ENCODE peak calls at places on chromosomes 6 and 20, in four cellular contexts. R, P, M and T are unnamed samples.

GRCh38 chr6:144314003-144314485 is 28.9 kb downstream of the UTRN start:
- DNase-seq in R (no peak), P (no peak), M (no peak), T (no peak)

GRCh38 chr6:142686719-142686996 is 258.3 kb downstream of the HIVEP2 start:
- DNase-seq in R (no peak), P (no peak), M (no peak), T (no peak)

GRCh38 chr6:20542927-20543602 is 8.8 kb downstream of the CDKAL1 start:
- DNase-seq in R (no peak), P (peak; percentile 85), M (peak; percentile 76), T (no peak)

GRCh38 chr6:158744986-158745430 is 74.2 kb downstream of the EZR start:
- DNase-seq in R (no peak), P (no peak), M (no peak), T (no peak)

GRCh38 chr6:10855233-10855632 is 16.9 kb upstream of the MAK start:
- DNase-seq in R (peak; percentile 9), P (no peak), M (no peak), T (no peak)

GRCh38 chr6:134464690-134465411 is 146.9 kb upstream of the SGK1 start:
- DNase-seq in R (no peak), P (no peak), M (no peak), T (no peak)

GRCh38 chr6:64683682-64684081 is 1023.3 kb downstream of the EYS start:
- DNase-seq in R (no peak), P (no peak), M (peak; percentile 44), T (peak; percentile 1)

GRCh38 chr6:6379573-6379972 is 59.1 kb upstream of the F13A1 start:
- DNase-seq in R (no peak), P (peak; percentile 24), M (no peak), T (no peak)

GRCh38 chr6:44076366-44077200 is 50.7 kb downstream of the MRPL14 start:
- DNase-seq in R (no peak), P (no peak), M (no peak), T (no peak)

GRCh38 chr6:12119085-12119588 is 107.0 kb downstream of the HIVEP1 start:
- DNase-seq in R (no peak), P (peak; percentile 97), M (no peak), T (no peak)

GRCh38 chr20:37902504-37903313 is at the start of gene VSTM2L:
- DNase-seq in R (no peak), P (no peak), M (no peak), T (no peak)

GRCh38 chr6:147207351-147207750 is 3.1 kb downstream of the STXBP5 start:
- DNase-seq in R (no peak), P (no peak), M (no peak), T (no peak)

GRCh38 chr6:100464162-100464851 is 414 bp downstream of the SIM1 start:
- DNase-seq in R (no peak), P (no peak), M (no peak), T (no peak)

GRCh38 chr6:49384913-49385312 is 78.1 kb downstream of the MMUT start:
- DNase-seq in R (no peak), P (no peak), M (no peak), T (no peak)

GRCh38 chr6:148885920-148886845 is 139.4 kb downstream of the UST start:
- DNase-seq in R (no peak), P (no peak), M (no peak), T (no peak)

GRCh38 chr6:148884461-148884860 is 137.6 kb downstream of the UST start:
- DNase-seq in R (no peak), P (no peak), M (no peak), T (no peak)

GRCh38 chr6:148887181-148887580 is 140.4 kb downstream of the UST start:
- DNase-seq in R (no peak), P (no peak), M (no peak), T (no peak)

GRCh38 chr6:148883270-148883669 is 136.4 kb downstream of the UST start:
- DNase-seq in R (no peak), P (no peak), M (no peak), T (no peak)

DNA sequence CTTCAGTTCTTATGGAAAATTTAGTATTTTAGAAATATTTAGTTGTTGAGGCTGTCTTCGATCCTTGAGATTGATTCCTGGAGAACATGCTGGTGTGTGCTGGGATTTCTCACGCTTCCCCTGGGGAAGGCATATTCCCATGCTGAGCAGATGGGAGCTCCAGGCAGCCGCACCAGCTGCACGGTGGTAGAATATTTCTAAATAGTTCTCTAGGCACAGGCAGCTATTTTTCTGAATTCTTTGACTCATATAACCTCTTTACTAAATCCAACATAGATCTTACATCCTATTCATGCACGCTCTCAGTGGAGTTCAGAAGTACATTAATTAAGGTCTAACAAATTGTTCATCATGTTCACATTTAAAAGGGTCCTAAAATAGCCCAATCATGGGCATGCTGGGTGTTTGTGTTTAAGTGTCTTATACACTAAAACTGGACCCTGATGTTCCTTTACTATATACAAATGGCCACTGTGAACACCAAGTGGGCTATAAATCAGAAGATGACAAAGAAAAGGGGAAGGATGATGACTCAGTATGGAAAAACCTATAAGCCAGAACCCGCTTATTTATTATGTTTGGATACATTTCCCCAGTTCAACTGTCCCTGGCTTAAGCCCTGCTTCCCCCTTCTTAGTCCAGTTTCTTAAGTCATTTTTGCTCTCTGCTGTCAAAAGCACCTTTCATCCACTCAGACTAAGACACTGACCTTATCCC is 138.5 kb downstream of the UST start:
- DNase-seq in R (no peak), P (no peak), M (no peak), T (no peak)
- H3K4me3 ChIP-seq in R (no peak overlapping the region), P (no peak overlapping the region), M (no peak overlapping the region), T (no peak overlapping the region)

GRCh38 chr20:50921783-50922501 is 9.3 kb downstream of the ADNP start:
- DNase-seq in R (no peak), P (no peak), M (no peak), T (no peak)

GRCh38 chr20:50918403-50918802 is 12.8 kb downstream of the ADNP start:
- DNase-seq in R (no peak), P (no peak), M (no peak), T (no peak)

GRCh38 chr20:50924261-50924660 is 7.0 kb downstream of the ADNP start:
- DNase-seq in R (no peak), P (no peak), M (no peak), T (no peak)

GRCh38 chr20:50919567-50919966 is 11.7 kb downstream of the ADNP start:
- DNase-seq in R (no peak), P (no peak), M (no peak), T (no peak)

GRCh38 chr20:50921055-50921454 is 10.2 kb downstream of the ADNP start:
- DNase-seq in R (no peak), P (no peak), M (no peak), T (no peak)
- TF ChIP-seq SUZ12 in R (no peak), P (no peak), M (no peak), T (no peak)

GRCh38 chr20:52953020-52953419 is 19.1 kb upstream of the TSHZ2 start:
- DNase-seq in R (no peak), P (no peak), M (no peak), T (no peak)
- TF ChIP-seq YY1 in R (no peak), P (no peak), M (no peak), T (no peak)

GRCh38 chr20:57445298-57445697 is 54.1 kb downstream of the RBM38 start:
- DNase-seq in R (no peak), P (no peak), M (no peak), T (no peak)
- H3K4me3 ChIP-seq in R (no peak overlapping the region), P (no peak overlapping the region), M (no peak overlapping the region), T (no peak overlapping the region)

GRCh38 chr6:9404351-9405146 is 969.2 kb upstream of the SLC35B3 start:
- DNase-seq in R (no peak), P (no peak), M (no peak), T (no peak)
- TF ChIP-seq SUZ12 in R (no peak), P (no peak), M (no peak), T (no peak)

GRCh38 chr6:107064579-107065065 is 36.6 kb downstream of the MTRES1 start:
- DNase-seq in R (no peak), P (no peak), M (peak; percentile 13), T (no peak)
- TF ChIP-seq YY1 in R (no peak), P (no peak), M (no peak), T (no peak)

DNA sequence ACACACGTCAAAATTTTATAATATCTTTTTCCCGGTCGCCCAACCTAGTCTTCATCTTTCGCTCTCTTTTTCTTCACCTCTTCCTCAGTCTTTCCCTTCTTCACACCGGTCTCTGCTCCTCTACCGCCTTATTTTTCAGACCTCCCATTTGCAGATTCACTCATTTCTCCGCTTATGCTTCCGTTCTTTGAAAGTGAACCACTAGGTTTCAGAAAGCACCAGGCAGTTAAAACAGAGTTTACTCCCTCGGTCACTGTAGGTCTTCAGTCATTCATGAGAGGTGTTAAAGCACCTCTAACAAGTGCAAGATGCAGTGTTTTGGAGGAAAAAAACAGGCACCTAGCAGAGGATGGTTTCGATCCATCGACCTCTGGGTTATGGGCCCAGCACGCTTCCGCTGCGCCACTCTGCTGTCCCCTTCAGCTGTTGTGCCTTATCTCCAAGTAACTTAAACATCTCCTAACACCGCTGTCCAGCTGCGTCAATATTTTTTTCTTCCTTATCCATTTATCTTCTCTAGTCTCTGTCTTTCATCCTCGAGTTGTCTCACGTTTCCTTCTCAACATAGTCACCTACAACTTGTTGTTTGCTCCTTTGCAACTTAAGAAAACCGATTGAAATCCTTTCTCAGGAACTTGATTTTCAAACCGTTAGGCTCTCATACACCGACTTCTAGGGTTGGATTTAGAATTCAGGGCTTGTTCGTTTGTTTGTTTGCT is 119.7 kb upstream of the ZNF184 start:
- DNase-seq in R (no peak), P (peak; percentile 89), M (peak; percentile 84), T (no peak)
- H3K4me3 ChIP-seq in R (peak overlapping the region; percentile 94), P (peak overlapping the region; percentile 81), M (peak overlapping the region; percentile 74), T (peak overlapping the region; percentile 64)

GRCh38 chr6:38214159-38214558 is 394.6 kb downstream of the ZFAND3 start:
- DNase-seq in R (no peak), P (no peak), M (no peak), T (no peak)

GRCh38 chr6:38216451-38216850 is 396.9 kb downstream of the ZFAND3 start:
- DNase-seq in R (no peak), P (no peak), M (no peak), T (no peak)

GRCh38 chr6:38218235-38218634 is 398.7 kb downstream of the ZFAND3 start:
- DNase-seq in R (no peak), P (no peak), M (no peak), T (no peak)

GRCh38 chr6:38215225-38215624 is 395.7 kb downstream of the ZFAND3 start:
- DNase-seq in R (no peak), P (no peak), M (no peak), T (no peak)

DNA sequence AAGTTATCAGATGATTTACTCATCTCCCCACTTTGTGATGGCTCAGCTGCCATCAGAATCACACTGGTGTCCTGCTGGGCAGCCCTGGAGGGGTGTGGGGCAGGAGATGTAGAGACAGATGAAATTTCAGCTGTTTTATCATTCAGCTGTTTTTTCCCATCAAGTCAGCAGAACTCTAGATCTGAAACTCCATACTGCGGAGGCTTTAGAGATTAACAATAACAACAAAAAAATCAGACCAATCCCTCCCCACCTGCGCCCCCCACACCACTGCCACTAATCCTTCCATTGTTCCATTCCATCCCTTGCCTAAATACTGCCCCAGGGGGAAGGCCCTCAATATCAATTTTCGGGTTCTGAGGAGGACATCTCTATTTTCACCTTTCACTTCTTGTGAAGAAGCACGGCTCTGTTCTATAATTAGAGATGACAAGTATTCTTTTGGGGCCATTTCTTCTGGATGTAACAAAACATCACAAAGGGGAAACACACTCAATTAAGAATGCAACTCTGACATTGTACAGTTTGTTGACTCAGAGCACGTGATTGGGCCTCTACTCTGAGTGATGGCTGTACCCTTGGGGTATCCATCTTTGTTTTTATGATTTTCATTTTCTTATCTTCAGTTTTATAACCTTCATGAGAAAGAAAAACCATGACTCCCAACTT is 396.3 kb downstream of the ZFAND3 start:
- DNase-seq in R (no peak), P (no peak), M (no peak), T (no peak)
- TF ChIP-seq SUZ12 in R (no peak), P (no peak), M (no peak), T (no peak)

GRCh38 chr20:9359561-9360308 is 154.7 kb upstream of the LAMP5 start:
- DNase-seq in R (no peak), P (no peak), M (peak; percentile 67), T (peak; percentile 27)
- TF ChIP-seq YY1 in R (no peak), P (no peak), M (no peak), T (no peak)